ENCODE peak calls at places on chromosome 10, in four cellular contexts. G is astrocyte of the spinal cord, I is cardiac muscle cell, S is Caco-2. F is an unnamed sample.

GRCh38 chr10:126569513-126570447 is 100.7 kb downstream of the C10orf90 start:
- DNase-seq in G (peak; percentile 92), I (peak; percentile 72), S (no peak), F (peak; percentile 74)

GRCh38 chr10:122648599-122649428 is 50.8 kb downstream of the C10orf120 start:
- DNase-seq in G (peak; percentile 26), I (peak; percentile 39), S (peak; percentile 50), F (peak; percentile 50)

GRCh38 chr10:14554843-14555205 is 219.9 kb downstream of the FAM107B start:
- DNase-seq in G (no peak), I (no peak), S (no peak), F (peak; percentile 21)

GRCh38 chr10:11189581-11190376 is 172.1 kb downstream of the CELF2 start:
- DNase-seq in G (no peak), I (no peak), S (no peak), F (no peak)

GRCh38 chr10:84256510-84257342 is 11.9 kb downstream of the RGR start:
- DNase-seq in G (peak; percentile 42), I (peak; percentile 68), S (no peak), F (peak; percentile 51)

GRCh38 chr10:78784454-78785414 is 284.0 kb upstream of the ZMIZ1 start:
- DNase-seq in G (no peak), I (peak; percentile 20), S (no peak), F (no peak)

GRCh38 chr10:22623624-22624263 is 90.6 kb downstream of the PIP4K2A start:
- DNase-seq in G (no peak), I (no peak), S (no peak), F (no peak)

GRCh38 chr10:86732771-86733170 is 23.6 kb upstream of the BMPR1A start:
- DNase-seq in G (no peak), I (no peak), S (no peak), F (no peak)

GRCh38 chr10:124345521-124345920 is 73.2 kb downstream of the OAT start:
- DNase-seq in G (no peak), I (no peak), S (peak; percentile 17), F (no peak)

GRCh38 chr10:1347962-1348772 is 292.0 kb downstream of the WDR37 start:
- DNase-seq in G (no peak), I (no peak), S (no peak), F (no peak)

GRCh38 chr10:132961-133898 is 2.0 kb upstream of the ZMYND11 start:
- DNase-seq in G (peak; percentile 72), I (peak; percentile 67), S (no peak), F (peak; percentile 73)

GRCh38 chr10:26238378-26238777 is 21.8 kb downstream of the GAD2 start:
- DNase-seq in G (no peak), I (no peak), S (no peak), F (no peak)

GRCh38 chr10:19325581-19325980 is 277.0 kb downstream of the MALRD1 start:
- DNase-seq in G (no peak), I (peak; percentile 67), S (no peak), F (peak; percentile 50)

GRCh38 chr10:124069341-124069740 is 24.1 kb downstream of the CHST15 start:
- DNase-seq in G (no peak), I (no peak), S (no peak), F (no peak)

GRCh38 chr10:58651040-58651439 is 138.4 kb downstream of the BICC1 start:
- DNase-seq in G (peak; percentile 88), I (peak; percentile 91), S (no peak), F (peak; percentile 82)

GRCh38 chr10:3465406-3465891 is 292.9 kb upstream of the PITRM1 start:
- DNase-seq in G (no peak), I (peak; percentile 38), S (no peak), F (peak; percentile 28)

GRCh38 chr10:62811159-62811875 is 4.8 kb downstream of the EGR2 start:
- DNase-seq in G (no peak), I (no peak), S (no peak), F (no peak)

GRCh38 chr10:35532141-35532540 is 73.0 kb upstream of the GJD4 start:
- DNase-seq in G (no peak), I (no peak), S (no peak), F (peak; percentile 6)

DNA sequence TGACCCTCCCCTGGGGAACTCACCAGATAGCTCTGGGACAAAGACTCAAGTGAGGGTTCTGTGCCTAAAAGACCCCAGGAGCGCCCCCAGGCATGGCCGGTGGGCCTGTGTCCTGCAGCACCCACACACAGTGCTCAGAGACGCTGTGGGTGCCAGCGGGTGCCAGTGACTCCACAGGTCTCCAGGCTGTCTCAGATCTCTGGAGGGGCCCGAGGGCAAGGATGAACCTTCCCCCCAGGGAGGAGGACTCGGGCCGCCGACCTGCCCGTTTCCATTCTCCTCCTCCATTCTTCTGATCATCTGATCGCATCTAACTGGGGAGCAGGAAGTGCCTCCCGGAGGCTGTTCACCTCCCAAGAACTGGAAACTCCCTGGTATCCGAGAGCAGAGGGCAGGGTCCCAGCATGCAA is 980 bp downstream of the ADAM8 start:
- DNase-seq in G (no peak), I (no peak), S (no peak), F (no peak)
- H3K4me3 ChIP-seq in G (no peak overlapping the region), I (no peak overlapping the region), S (no peak overlapping the region), F (no peak overlapping the region)

GRCh38 chr10:104642311-104643022 is 1.4 kb downstream of the SORCS3 start:
- DNase-seq in G (peak; percentile 12), I (peak; percentile 9), S (no peak), F (no peak)
- TF ChIP-seq CTCF in G (peak; percentile 51), I (peak; percentile 39), S (no peak), F (no peak)

GRCh38 chr10:74067373-74068370 is 69.8 kb downstream of the VCL start:
- DNase-seq in G (no peak), I (peak; percentile 93), S (no peak), F (peak; percentile 92)

GRCh38 chr10:74058658-74059057 is 60.7 kb downstream of the VCL start:
- DNase-seq in G (no peak), I (peak; percentile 35), S (peak; percentile 67), F (peak; percentile 43)

GRCh38 chr10:74058071-74058470 is 60.2 kb downstream of the VCL start:
- DNase-seq in G (no peak), I (no peak), S (peak; percentile 44), F (no peak)

GRCh38 chr10:74063256-74063655 is 65.3 kb downstream of the VCL start:
- DNase-seq in G (peak; percentile 53), I (peak; percentile 38), S (no peak), F (peak; percentile 38)
- H3K4me3 ChIP-seq in G (no peak overlapping the region), I (no peak overlapping the region), S (no peak overlapping the region), F (no peak overlapping the region)

GRCh38 chr10:127913368-127913759 is 6.5 kb downstream of the PTPRE start:
- DNase-seq in G (no peak), I (no peak), S (no peak), F (no peak)

GRCh38 chr10:127915324-127915723 is 8.4 kb downstream of the PTPRE start:
- DNase-seq in G (no peak), I (no peak), S (no peak), F (no peak)

GRCh38 chr10:127918570-127918969 is 11.7 kb downstream of the PTPRE start:
- DNase-seq in G (no peak), I (no peak), S (no peak), F (no peak)

GRCh38 chr10:127919418-127920191 is 12.7 kb downstream of the PTPRE start:
- DNase-seq in G (peak; percentile 77), I (peak; percentile 71), S (no peak), F (peak; percentile 50)

GRCh38 chr10:127916826-127917225 is 9.9 kb downstream of the PTPRE start:
- DNase-seq in G (no peak), I (no peak), S (no peak), F (no peak)
- TF ChIP-seq CTCF in G (no peak), I (no peak), S (no peak), F (no peak)

DNA sequence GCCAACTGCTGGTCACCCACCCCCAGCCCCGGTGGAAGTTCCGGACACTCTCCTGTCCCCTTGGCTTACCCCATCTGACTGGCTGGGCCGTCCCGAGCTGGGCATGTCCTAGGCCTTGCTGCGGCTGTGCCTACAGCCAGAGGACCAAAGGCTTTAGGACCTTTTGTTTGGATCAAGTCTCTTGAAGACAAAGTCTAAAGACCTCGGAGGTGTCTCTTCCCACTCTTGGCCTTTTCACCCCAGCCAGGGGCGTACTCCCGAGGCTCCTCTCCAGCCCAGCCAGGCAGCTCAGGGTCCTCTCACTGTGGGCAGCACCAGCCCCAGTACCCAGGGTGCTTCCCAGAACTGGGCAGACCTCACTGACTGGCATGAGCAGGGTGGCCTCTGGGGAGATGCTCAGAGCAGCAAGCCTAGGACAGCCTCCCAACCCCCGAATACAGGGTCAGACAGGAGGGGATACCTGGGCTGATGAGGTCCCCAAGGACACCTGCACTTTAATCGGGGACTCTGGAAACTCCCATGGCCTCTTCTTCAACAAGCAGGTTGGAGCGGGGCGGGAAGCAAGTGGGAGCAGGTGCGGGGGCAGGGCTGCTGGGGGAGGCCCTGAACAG is 2.7 kb upstream of the PWWP2B start:
- DNase-seq in G (no peak), I (no peak), S (no peak), F (no peak)
- H3K4me3 ChIP-seq in G (no peak overlapping the region), I (no peak overlapping the region), S (no peak overlapping the region), F (no peak overlapping the region)

F was measured in fibroblast of pulmonary artery.